ENCODE peak calls at places on chromosomes 13 and 19, in four cellular contexts. W, B, F and A are unnamed samples.

GRCh38 chr13:71672527-71672926 is 194.5 kb downstream of the DACH1 start:
- DNase-seq in W (no peak), B (no peak), F (no peak), A (no peak)

GRCh38 chr13:107884564-107884963 is 330.8 kb downstream of the LIG4 start:
- DNase-seq in W (no peak), B (no peak), F (no peak), A (no peak)

GRCh38 chr19:38664503-38665211 is 17.2 kb downstream of the ACTN4 start:
- DNase-seq in W (no peak), B (no peak), F (no peak), A (no peak)

GRCh38 chr19:42158926-42159325 is 26.7 kb upstream of the POU2F2 start:
- DNase-seq in W (no peak), B (no peak), F (no peak), A (no peak)

GRCh38 chr13:96119921-96120320 is 30.0 kb downstream of the HS6ST3 start:
- DNase-seq in W (no peak), B (no peak), F (no peak), A (no peak)

GRCh38 chr13:113967729-113968462 is 6.0 kb downstream of the C13orf46 start:
- DNase-seq in W (no peak), B (no peak), F (no peak), A (no peak)

GRCh38 chr13:36553501-36553900 is 120.3 kb upstream of the SERTM1 start:
- DNase-seq in W (no peak), B (no peak), F (no peak), A (no peak)

GRCh38 chr13:98018293-98018692 is 64.8 kb downstream of the IPO5 start:
- DNase-seq in W (no peak), B (no peak), F (no peak), A (no peak)

GRCh38 chr13:113539176-113539575 is 45.4 kb upstream of the TFDP1 start:
- DNase-seq in W (no peak), B (no peak), F (no peak), A (no peak)

GRCh38 chr13:100941811-100942361 is 267.3 kb upstream of the TMTC4 start:
- DNase-seq in W (no peak), B (no peak), F (no peak), A (no peak)

GRCh38 chr19:40774916-40775631 is at the start of gene MIA:
- DNase-seq in W (no peak), B (no peak), F (no peak), A (no peak)

GRCh38 chr19:33723512-33723911 is 73.2 kb upstream of the KCTD15 start:
- DNase-seq in W (no peak), B (no peak), F (no peak), A (no peak)

GRCh38 chr13:36297259-36297599 is 385 bp downstream of the CCDC169 start:
- DNase-seq in W (no peak), B (peak; percentile 12), F (no peak), A (no peak)

GRCh38 chr19:23015660-23016059 is 12.7 kb upstream of the ZNF728 start:
- DNase-seq in W (no peak), B (no peak), F (no peak), A (no peak)

GRCh38 chr13:50162001-50162400 is 146.8 kb downstream of the KCNRG start:
- DNase-seq in W (no peak), B (no peak), F (no peak), A (no peak)

GRCh38 chr13:112932971-112933370 is 36.0 kb upstream of the MCF2L start:
- DNase-seq in W (no peak), B (no peak), F (no peak), A (no peak)

GRCh38 chr13:39016789-39017188 is 21.1 kb downstream of the PROSER1 start:
- DNase-seq in W (no peak), B (no peak), F (no peak), A (peak; percentile 23)

GRCh38 chr19:34497112-34497805 is 15.7 kb downstream of the WTIP start:
- DNase-seq in W (no peak), B (no peak), F (no peak), A (no peak)

GRCh38 chr13:22235285-22235949 is 564.5 kb downstream of the FGF9 start:
- DNase-seq in W (peak; percentile 12), B (no peak), F (no peak), A (no peak)

GRCh38 chr13:57630661-57631606 is 610 bp upstream of the PCDH17 start:
- DNase-seq in W (peak; percentile 1), B (peak; percentile 69), F (no peak), A (peak; percentile 50)

GRCh38 chr13:95300625-95301134 is 571 bp downstream of the ABCC4 start:
- DNase-seq in W (peak; percentile 60), B (no peak), F (peak; percentile 15), A (peak; percentile 58)

GRCh38 chr13:60689571-60689970 is 292.6 kb downstream of the TDRD3 start:
- DNase-seq in W (no peak), B (no peak), F (no peak), A (no peak)

GRCh38 chr19:37551123-37551993 is 43.2 kb downstream of the ZNF571 start:
- DNase-seq in W (peak; percentile 50), B (no peak), F (peak; percentile 51), A (no peak)

GRCh38 chr19:310141-310651 is 19.0 kb upstream of the PLPP2 start:
- DNase-seq in W (no peak), B (no peak), F (no peak), A (no peak)

GRCh38 chr13:95298971-95299627 is 2.2 kb downstream of the ABCC4 start:
- DNase-seq in W (peak; percentile 18), B (no peak), F (no peak), A (no peak)

GRCh38 chr13:88339271-88339741 is 668.1 kb downstream of the SLITRK5 start:
- DNase-seq in W (no peak), B (no peak), F (no peak), A (no peak)

GRCh38 chr13:33087790-33088189 is 71.6 kb downstream of the KL start:
- DNase-seq in W (no peak), B (no peak), F (no peak), A (no peak)